ENCODE peak calls at places on chromosomes 1 and 21, in nine cellular contexts. P is coronary artery, B is thoracic aorta, O is RWPE1, K is esophagus squamous epithelium, E is omental fat pad, S is heart left ventricle, W is HCT116, J is GM06990. N is an unnamed sample.

GRCh38 chr1:113691184-113691583 is 68.1 kb downstream of the PHTF1 start:
- DNase-seq in P (no peak), B (no peak), O (no peak), K (no peak), E (no peak), S (no peak), W (no peak), J (no peak), N (no peak)

GRCh38 chr1:32332290-32333079 is 3.5 kb downstream of the MARCKSL1 start:
- DNase-seq in P (no peak), B (no peak), O (no peak), K (no peak), E (no peak), S (no peak), W (no peak), J (no peak), N (no peak)

GRCh38 chr21:14753466-14754258 is 207.5 kb upstream of the SAMSN1 start:
- DNase-seq in P (no peak), B (no peak), O (no peak), K (no peak), E (no peak), S (no peak), W (no peak), J (no peak), N (no peak)

GRCh38 chr1:233566886-233567285 is 47.0 kb upstream of the KCNK1 start:
- DNase-seq in P (no peak), B (no peak), O (no peak), K (no peak), E (no peak), S (no peak), W (no peak), J (no peak), N (no peak)

GRCh38 chr1:232704694-232705680 is 75.1 kb upstream of the SIPA1L2 start:
- DNase-seq in P (no peak), B (no peak), O (peak; percentile 87), K (no peak), E (peak; percentile 31), S (no peak), W (peak; percentile 37), J (no peak), N (no peak)

GRCh38 chr1:234889643-234890042 is 239.0 kb downstream of the TOMM20 start:
- DNase-seq in P (no peak), B (no peak), O (no peak), K (no peak), E (no peak), S (no peak), W (no peak), J (no peak), N (no peak)

GRCh38 chr1:64133036-64133435 is 70.4 kb upstream of the UBE2U start:
- DNase-seq in P (no peak), B (no peak), O (peak; percentile 90), K (no peak), E (no peak), S (no peak), W (peak; percentile 27), J (no peak), N (no peak)

GRCh38 chr1:244665771-244666217 is 12.9 kb downstream of the DESI2 start:
- DNase-seq in P (no peak), B (no peak), O (no peak), K (no peak), E (no peak), S (no peak), W (no peak), J (no peak), N (no peak)

GRCh38 chr1:115194571-115194970 is 105.3 kb upstream of the TSPAN2 start:
- DNase-seq in P (no peak), B (no peak), O (no peak), K (no peak), E (no peak), S (no peak), W (no peak), J (no peak), N (no peak)

GRCh38 chr1:30934613-30935012 is 26.1 kb upstream of the SDC3 start:
- DNase-seq in P (no peak), B (no peak), O (no peak), K (no peak), E (no peak), S (no peak), W (no peak), J (no peak), N (no peak)

GRCh38 chr1:242017580-242018233 is 18.8 kb upstream of the MAP1LC3C start:
- DNase-seq in P (no peak), B (peak; percentile 4), O (peak; percentile 64), K (no peak), E (no peak), S (no peak), W (peak; percentile 41), J (no peak), N (no peak)

GRCh38 chr1:184905601-184906322 is 68.5 kb downstream of the NIBAN1 start:
- DNase-seq in P (no peak), B (no peak), O (no peak), K (no peak), E (no peak), S (no peak), W (no peak), J (no peak), N (no peak)

GRCh38 chr1:94988356-94988755 is 61.4 kb upstream of the CNN3 start:
- DNase-seq in P (no peak), B (no peak), O (no peak), K (no peak), E (no peak), S (no peak), W (no peak), J (no peak), N (no peak)

GRCh38 chr1:43521078-43521477 is 9.6 kb upstream of the PTPRF start:
- DNase-seq in P (no peak), B (no peak), O (no peak), K (no peak), E (no peak), S (no peak), W (no peak), J (no peak), N (no peak)

GRCh38 chr1:151839457-151840409 is at the start of gene C2CD4D:
- DNase-seq in P (no peak), B (no peak), O (peak; percentile 69), K (no peak), E (no peak), S (no peak), W (peak; percentile 27), J (peak; percentile 69), N (peak; percentile 52)

GRCh38 chr1:21042920-21043605 is 133.6 kb downstream of the EIF4G3 start:
- DNase-seq in P (no peak), B (no peak), O (no peak), K (no peak), E (no peak), S (no peak), W (no peak), J (no peak), N (no peak)

GRCh38 chr1:228178737-228179720 is 13.4 kb downstream of the IBA57 start:
- DNase-seq in P (no peak), B (no peak), O (no peak), K (no peak), E (no peak), S (no peak), W (no peak), J (no peak), N (no peak)

GRCh38 chr1:39452540-39452939 is 38.9 kb upstream of the BMP8A start:
- DNase-seq in P (no peak), B (no peak), O (no peak), K (no peak), E (no peak), S (no peak), W (no peak), J (no peak), N (no peak)

GRCh38 chr1:207454046-207454964 is at the start of gene CR2:
- DNase-seq in P (no peak), B (no peak), O (peak; percentile 34), K (peak; percentile 2), E (no peak), S (no peak), W (peak; percentile 47), J (peak; percentile 87), N (peak; percentile 74)
- TF ChIP-seq CTCF in P (no peak), B (no peak), O (peak; percentile 7), K (no peak), E (no peak), S (no peak), W (peak; percentile 48), J (peak; percentile 74), N (no peak)

DNA sequence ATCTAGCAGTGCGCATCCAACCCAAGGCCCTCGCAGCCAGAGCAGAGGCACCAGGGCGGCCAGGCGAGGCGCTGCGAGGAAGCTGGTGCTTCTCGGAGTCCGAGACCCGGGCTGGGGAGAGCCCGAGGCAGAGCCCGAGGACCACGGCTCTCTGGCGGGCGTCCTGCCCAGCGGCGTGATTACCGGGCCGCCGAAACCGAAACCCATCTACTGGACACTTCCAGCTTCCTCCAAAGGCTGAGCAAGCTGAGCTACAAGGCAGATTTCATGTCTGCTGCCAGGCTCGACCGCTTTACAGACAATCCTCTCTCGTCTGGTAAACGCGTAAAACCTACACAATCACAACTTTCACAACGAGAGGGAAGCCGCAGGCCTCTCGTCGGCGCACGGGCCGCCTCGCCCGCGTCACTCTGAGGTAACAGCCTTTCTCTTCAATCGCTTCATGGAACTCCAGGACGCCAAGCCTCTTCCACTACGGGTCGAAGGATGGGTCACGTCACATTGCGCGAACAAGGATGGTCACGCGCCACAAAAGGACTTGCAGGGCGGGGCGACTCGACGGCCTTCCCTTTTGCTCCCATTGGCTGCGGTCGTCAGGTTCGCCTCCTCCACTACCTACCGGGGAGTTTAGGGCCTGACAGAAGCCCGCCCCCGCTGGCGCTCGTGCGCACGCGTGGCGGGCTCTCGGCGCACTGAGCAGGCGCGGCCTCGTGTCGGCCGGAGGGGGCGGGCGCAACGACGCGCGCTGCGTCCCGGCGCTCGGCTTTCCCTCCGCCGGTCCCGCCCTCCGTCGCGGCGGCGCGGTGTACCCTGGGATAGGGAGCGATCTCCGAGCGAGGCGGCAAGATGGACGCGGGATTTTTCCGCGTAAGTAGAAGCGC is at the start of gene SRRM1:
- DNase-seq in P (peak; percentile 100), B (peak; percentile 95), O (peak; percentile 99), K (peak; percentile 97), E (peak; percentile 92), S (peak; percentile 100), W (peak; percentile 99), J (peak; percentile 100), N (peak; percentile 96)
- TF ChIP-seq CTCF in P (no peak), B (peak; percentile 3), O (peak; percentile 7), K (no peak), E (no peak), S (no peak), W (no peak), J (peak; percentile 26), N (no peak)

GRCh38 chr1:180981596-180982387 is 40.9 kb downstream of the STX6 start:
- DNase-seq in P (no peak), B (no peak), O (no peak), K (no peak), E (no peak), S (no peak), W (no peak), J (no peak), N (no peak)
- TF ChIP-seq CTCF in P (no peak), B (no peak), O (no peak), K (no peak), E (no peak), S (no peak), W (no peak), J (no peak), N (no peak)

DNA sequence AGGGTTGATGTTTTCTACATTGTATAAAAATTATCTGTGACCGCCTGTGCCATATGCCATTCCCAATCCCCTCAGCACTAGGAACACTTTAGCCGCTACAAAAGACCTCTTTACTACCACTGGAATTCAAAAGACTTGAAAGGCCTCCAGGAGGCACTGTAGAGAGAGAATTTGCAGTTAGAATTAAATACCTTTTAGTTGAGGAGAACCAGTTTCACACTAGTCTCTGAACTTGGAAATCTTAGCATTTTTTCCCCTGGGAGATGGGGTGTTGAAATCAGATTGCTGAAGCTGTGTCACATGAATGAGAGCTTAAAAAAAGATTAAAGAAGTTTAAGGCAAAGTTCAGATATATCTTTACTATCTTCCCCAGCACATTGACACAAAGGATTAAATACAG is 291.0 kb downstream of the ADGRL2 start:
- DNase-seq in P (no peak), B (no peak), O (no peak), K (no peak), E (no peak), S (no peak), W (no peak), J (no peak), N (no peak)
- TF ChIP-seq CTCF in P (no peak), B (no peak), O (no peak), K (no peak), E (no peak), S (no peak), W (no peak), J (no peak), N (no peak)

N was measured in activated B cell treated with CpG ODN at 0.5 μM for 24 hours.